ENCODE peak calls at places on chromosomes 1 and 21, in ten cellular contexts. M is psoas muscle; K is GF-D8; L is T-helper 9 cell; P is HFFc6; A is A549; Q is effector CD4-positive, alpha-beta T cell; R is NCI-H1105 treated with DMSO at 0.1 percent for 48 hours; G is GM12865; H is OCI-M1. C is an unnamed sample.

GRCh38 chr1:18230840-18231239 is 123.2 kb downstream of the IGSF21 start:
- DNase-seq in M (no peak), K (no peak), L (no peak), P (no peak), A (no peak), Q (no peak), R (no peak), G (no peak), H (no peak), C (no peak)

GRCh38 chr1:165851034-165851658 is 23.7 kb downstream of the UCK2 start:
- DNase-seq in M (no peak), K (peak; percentile 76), L (no peak), P (peak; percentile 40), A (no peak), Q (no peak), R (no peak), G (peak; percentile 74), H (peak; percentile 71), C (no peak)

GRCh38 chr1:75632350-75632949 is 21.5 kb upstream of the SLC44A5 start:
- DNase-seq in M (no peak), K (no peak), L (no peak), P (peak; percentile 41), A (peak; percentile 4), Q (no peak), R (peak; percentile 60), G (peak; percentile 27), H (peak; percentile 57), C (no peak)

GRCh38 chr21:45618846-45619485 is 24.6 kb upstream of the PCBP3 start:
- DNase-seq in M (no peak), K (no peak), L (no peak), P (no peak), A (no peak), Q (no peak), R (no peak), G (no peak), H (peak; percentile 55), C (no peak)

GRCh38 chr1:92934395-92935378 is 26.6 kb downstream of the DIPK1A start:
- DNase-seq in M (no peak), K (no peak), L (no peak), P (peak; percentile 39), A (no peak), Q (no peak), R (peak; percentile 91), G (no peak), H (no peak), C (no peak)

GRCh38 chr21:43824250-43824882 is 35.0 kb downstream of the RRP1 start:
- DNase-seq in M (no peak), K (no peak), L (no peak), P (peak; percentile 61), A (no peak), Q (no peak), R (no peak), G (no peak), H (no peak), C (no peak)

GRCh38 chr1:218787826-218788225 is 385.9 kb upstream of the LYPLAL1 start:
- DNase-seq in M (no peak), K (no peak), L (no peak), P (no peak), A (no peak), Q (no peak), R (no peak), G (no peak), H (peak; percentile 27), C (no peak)

GRCh38 chr1:242467556-242468145 is 56.8 kb downstream of the PLD5 start:
- DNase-seq in M (no peak), K (no peak), L (peak; percentile 3), P (peak; percentile 10), A (peak; percentile 57), Q (no peak), R (peak; percentile 56), G (peak; percentile 48), H (peak; percentile 63), C (peak; percentile 1)

GRCh38 chr1:1216770-1217620 is 3.0 kb upstream of the TNFRSF4 start:
- DNase-seq in M (no peak), K (no peak), L (peak; percentile 67), P (no peak), A (no peak), Q (peak; percentile 46), R (no peak), G (no peak), H (no peak), C (peak; percentile 48)

GRCh38 chr1:112063781-112064180 is 74.3 kb upstream of the KCND3 start:
- DNase-seq in M (no peak), K (no peak), L (no peak), P (no peak), A (no peak), Q (no peak), R (no peak), G (no peak), H (no peak), C (no peak)

GRCh38 chr1:211574705-211575104 is 4.3 kb downstream of the SLC30A1 start:
- DNase-seq in M (no peak), K (no peak), L (no peak), P (no peak), A (no peak), Q (no peak), R (no peak), G (no peak), H (no peak), C (no peak)

GRCh38 chr1:225146478-225146877 is 217.0 kb downstream of the DNAH14 start:
- DNase-seq in M (no peak), K (no peak), L (no peak), P (no peak), A (no peak), Q (no peak), R (no peak), G (peak; percentile 1), H (no peak), C (no peak)

GRCh38 chr1:15696956-15697521 is 12.9 kb downstream of the PLEKHM2 start:
- DNase-seq in M (no peak), K (peak; percentile 55), L (no peak), P (no peak), A (no peak), Q (no peak), R (no peak), G (peak; percentile 93), H (peak; percentile 84), C (no peak)

GRCh38 chr1:174753131-174753530 is 246.6 kb upstream of the CACYBP start:
- DNase-seq in M (no peak), K (no peak), L (no peak), P (no peak), A (no peak), Q (no peak), R (no peak), G (no peak), H (no peak), C (no peak)

GRCh38 chr1:18599096-18599495 is 31.6 kb upstream of the PAX7 start:
- DNase-seq in M (no peak), K (no peak), L (no peak), P (no peak), A (no peak), Q (no peak), R (no peak), G (no peak), H (no peak), C (no peak)

GRCh38 chr21:41744028-41744940 is 22.6 kb downstream of the RIPK4 start:
- DNase-seq in M (no peak), K (no peak), L (no peak), P (no peak), A (no peak), Q (no peak), R (no peak), G (no peak), H (no peak), C (no peak)

GRCh38 chr1:186985889-186986491 is 157.2 kb downstream of the PLA2G4A start:
- DNase-seq in M (no peak), K (no peak), L (no peak), P (peak; percentile 59), A (peak; percentile 33), Q (no peak), R (peak; percentile 75), G (peak; percentile 62), H (peak; percentile 89), C (no peak)

GRCh38 chr1:231028676-231029075 is 11.4 kb downstream of the FAM89A start:
- DNase-seq in M (no peak), K (no peak), L (no peak), P (no peak), A (no peak), Q (no peak), R (no peak), G (no peak), H (no peak), C (no peak)

C was measured in T follicular helper cell.